ENCODE peak calls at places on chromosome 19, in ten cellular contexts. One of them, this sample, is unnamed.

GRCh38 chr19:58261600-58261967 is 17.2 kb upstream of the ZNF8 start:
- DNase-seq in epithelial cell of esophagus: no peak
- DNase-seq in HFFc6: no peak
- DNase-seq in glutamatergic neuron: no peak
- DNase-seq in omental fat pad: no peak
- DNase-seq in tibial nerve: no peak
- DNase-seq in AG09309: no peak
- DNase-seq in WTC11: no peak
- DNase-seq in activated B cell treated with CpG ODN at 0.5 μM for 24 hours: no peak
- DNase-seq in cardiac muscle cell: no peak
- DNase-seq in this sample: no peak

GRCh38 chr19:33464733-33465115 is 56.9 kb downstream of the PEPD start:
- DNase-seq in epithelial cell of esophagus: no peak
- DNase-seq in glutamatergic neuron: no peak
- DNase-seq in cardiac muscle cell: no peak
- DNase-seq in tibial nerve: no peak
- DNase-seq in AG09309: no peak
- DNase-seq in WTC11: no peak
- DNase-seq in activated B cell treated with CpG ODN at 0.5 μM for 24 hours: no peak
- DNase-seq in omental fat pad: no peak
- DNase-seq in HFFc6: no peak
- DNase-seq in this sample: no peak

GRCh38 chr19:53463263-53463662 is 4.3 kb upstream of the ZNF813 start:
- DNase-seq in glutamatergic neuron: peak
- DNase-seq in activated B cell treated with CpG ODN at 0.5 μM for 24 hours: no peak
- DNase-seq in cardiac muscle cell: no peak
- DNase-seq in WTC11: peak
- DNase-seq in AG09309: no peak
- DNase-seq in tibial nerve: no peak
- DNase-seq in epithelial cell of esophagus: no peak
- DNase-seq in HFFc6: no peak
- DNase-seq in omental fat pad: no peak
- DNase-seq in this sample: peak

GRCh38 chr19:7869910-7870511 is 4.2 kb downstream of the PRR36 start:
- DNase-seq in cardiac muscle cell: no peak
- DNase-seq in epithelial cell of esophagus: peak
- DNase-seq in tibial nerve: no peak
- DNase-seq in AG09309: no peak
- DNase-seq in omental fat pad: no peak
- DNase-seq in HFFc6: no peak
- DNase-seq in activated B cell treated with CpG ODN at 0.5 μM for 24 hours: no peak
- DNase-seq in WTC11: peak
- DNase-seq in glutamatergic neuron: peak
- DNase-seq in this sample: peak

GRCh38 chr19:33640773-33641172 is 19.0 kb downstream of the CHST8 start:
- DNase-seq in WTC11: no peak
- DNase-seq in omental fat pad: no peak
- DNase-seq in epithelial cell of esophagus: no peak
- DNase-seq in cardiac muscle cell: no peak
- DNase-seq in AG09309: no peak
- DNase-seq in tibial nerve: no peak
- DNase-seq in glutamatergic neuron: no peak
- DNase-seq in activated B cell treated with CpG ODN at 0.5 μM for 24 hours: no peak
- DNase-seq in HFFc6: no peak
- DNase-seq in this sample: no peak

GRCh38 chr19:51702103-51702753 is 9.1 kb downstream of the SPACA6 start:
- DNase-seq in HFFc6: no peak
- DNase-seq in epithelial cell of esophagus: peak
- DNase-seq in tibial nerve: peak
- DNase-seq in glutamatergic neuron: peak
- DNase-seq in cardiac muscle cell: peak
- DNase-seq in activated B cell treated with CpG ODN at 0.5 μM for 24 hours: peak
- DNase-seq in omental fat pad: peak
- DNase-seq in AG09309: no peak
- DNase-seq in WTC11: peak
- DNase-seq in this sample: peak

GRCh38 chr19:48511800-48512503 is at the start of gene LMTK3:
- DNase-seq in glutamatergic neuron: peak
- DNase-seq in cardiac muscle cell: peak
- DNase-seq in activated B cell treated with CpG ODN at 0.5 μM for 24 hours: no peak
- DNase-seq in tibial nerve: no peak
- DNase-seq in WTC11: peak
- DNase-seq in omental fat pad: no peak
- DNase-seq in AG09309: no peak
- DNase-seq in HFFc6: no peak
- DNase-seq in epithelial cell of esophagus: no peak
- DNase-seq in this sample: peak

GRCh38 chr19:48967346-48968178 is 2.5 kb downstream of the FTL start:
- DNase-seq in HFFc6: peak
- DNase-seq in activated B cell treated with CpG ODN at 0.5 μM for 24 hours: no peak
- DNase-seq in AG09309: no peak
- DNase-seq in WTC11: no peak
- DNase-seq in omental fat pad: no peak
- DNase-seq in tibial nerve: no peak
- DNase-seq in glutamatergic neuron: no peak
- DNase-seq in cardiac muscle cell: peak
- DNase-seq in epithelial cell of esophagus: peak
- DNase-seq in this sample: no peak

GRCh38 chr19:17304386-17305047 is 1.2 kb upstream of the MRPL34 start:
- DNase-seq in WTC11: no peak
- DNase-seq in HFFc6: no peak
- DNase-seq in AG09309: no peak
- DNase-seq in activated B cell treated with CpG ODN at 0.5 μM for 24 hours: no peak
- DNase-seq in cardiac muscle cell: no peak
- DNase-seq in glutamatergic neuron: no peak
- DNase-seq in omental fat pad: no peak
- DNase-seq in epithelial cell of esophagus: peak
- DNase-seq in tibial nerve: no peak
- DNase-seq in this sample: no peak

GRCh38 chr19:17305211-17305516 is 508 bp upstream of the MRPL34 start:
- DNase-seq in activated B cell treated with CpG ODN at 0.5 μM for 24 hours: no peak
- DNase-seq in tibial nerve: no peak
- DNase-seq in HFFc6: no peak
- DNase-seq in epithelial cell of esophagus: no peak
- DNase-seq in glutamatergic neuron: no peak
- DNase-seq in cardiac muscle cell: no peak
- DNase-seq in omental fat pad: no peak
- DNase-seq in AG09309: no peak
- DNase-seq in WTC11: no peak
- DNase-seq in this sample: no peak

GRCh38 chr19:17302391-17303166 is 646 bp downstream of the ABHD8 start:
- DNase-seq in tibial nerve: no peak
- DNase-seq in HFFc6: no peak
- DNase-seq in AG09309: no peak
- DNase-seq in activated B cell treated with CpG ODN at 0.5 μM for 24 hours: no peak
- DNase-seq in WTC11: peak
- DNase-seq in cardiac muscle cell: no peak
- DNase-seq in glutamatergic neuron: no peak
- DNase-seq in omental fat pad: no peak
- DNase-seq in epithelial cell of esophagus: no peak
- DNase-seq in this sample: peak

GRCh38 chr19:17303940-17304267 is 679 bp upstream of the ABHD8 start:
- DNase-seq in activated B cell treated with CpG ODN at 0.5 μM for 24 hours: no peak
- DNase-seq in omental fat pad: no peak
- DNase-seq in epithelial cell of esophagus: peak
- DNase-seq in WTC11: no peak
- DNase-seq in HFFc6: no peak
- DNase-seq in glutamatergic neuron: no peak
- DNase-seq in tibial nerve: no peak
- DNase-seq in AG09309: no peak
- DNase-seq in cardiac muscle cell: no peak
- DNase-seq in this sample: no peak

DNA sequence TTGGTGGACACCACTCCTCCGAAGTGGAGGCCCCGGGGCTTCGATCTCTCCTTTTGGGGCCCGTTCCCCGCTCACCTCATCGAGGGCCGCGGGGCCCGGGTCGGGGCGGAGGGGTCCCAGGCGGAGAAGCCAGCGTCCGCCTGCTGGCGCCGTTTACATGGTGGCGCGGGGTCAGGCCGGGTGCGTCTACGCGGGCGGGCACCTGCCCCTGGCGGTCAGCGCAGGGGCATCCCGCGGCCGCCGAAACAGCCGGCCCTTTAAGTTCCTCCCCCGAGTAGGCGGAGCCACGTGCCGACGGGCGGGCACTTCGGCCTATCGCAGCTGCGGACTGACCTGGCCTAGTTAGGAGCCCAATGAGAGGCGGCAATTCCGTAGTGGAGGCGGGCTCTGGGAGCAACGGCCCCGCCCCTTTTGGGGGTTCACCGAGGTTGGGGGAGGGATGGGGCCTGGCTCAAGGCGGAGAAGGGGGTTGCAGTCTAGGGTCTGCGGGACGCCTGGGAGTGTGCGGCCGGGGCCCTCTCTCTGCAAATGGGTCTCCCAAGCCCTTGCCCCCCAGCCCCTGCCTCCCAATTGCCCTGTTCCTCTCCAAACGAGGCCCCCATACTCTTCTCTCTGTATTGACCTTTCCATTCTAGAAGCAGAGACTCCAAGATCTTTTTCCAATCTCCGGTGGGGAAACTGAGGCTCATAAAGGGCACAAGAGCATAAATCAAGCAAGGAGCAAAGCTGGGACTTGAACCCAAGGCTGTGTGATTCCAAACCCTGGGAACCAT is at the start of gene ABHD8:
- DNase-seq in activated B cell treated with CpG ODN at 0.5 μM for 24 hours: peak
- DNase-seq in AG09309: peak
- DNase-seq in glutamatergic neuron: peak
- DNase-seq in cardiac muscle cell: peak
- DNase-seq in epithelial cell of esophagus: peak
- DNase-seq in WTC11: peak
- DNase-seq in HFFc6: peak
- DNase-seq in omental fat pad: peak
- DNase-seq in tibial nerve: peak
- DNase-seq in this sample: peak
- TF ChIP-seq CTCF in activated B cell treated with CpG ODN at 0.5 μM for 24 hours: no peak
- TF ChIP-seq CTCF in AG09309: peak
- TF ChIP-seq CTCF in glutamatergic neuron: peak
- TF ChIP-seq CTCF in cardiac muscle cell: peak
- TF ChIP-seq CTCF in epithelial cell of esophagus: no peak
- TF ChIP-seq CTCF in WTC11: peak
- TF ChIP-seq CTCF in HFFc6: peak
- TF ChIP-seq CTCF in omental fat pad: no peak
- TF ChIP-seq CTCF in tibial nerve: peak
- TF ChIP-seq CTCF in this sample: peak

GRCh38 chr19:46383846-46384245 is 29.5 kb downstream of the CCDC8 start:
- DNase-seq in WTC11: no peak
- DNase-seq in HFFc6: no peak
- DNase-seq in omental fat pad: no peak
- DNase-seq in glutamatergic neuron: no peak
- DNase-seq in AG09309: no peak
- DNase-seq in cardiac muscle cell: no peak
- DNase-seq in tibial nerve: no peak
- DNase-seq in activated B cell treated with CpG ODN at 0.5 μM for 24 hours: no peak
- DNase-seq in epithelial cell of esophagus: no peak
- DNase-seq in this sample: no peak

GRCh38 chr19:46386151-46386550 is 27.2 kb downstream of the CCDC8 start:
- DNase-seq in omental fat pad: no peak
- DNase-seq in tibial nerve: no peak
- DNase-seq in glutamatergic neuron: no peak
- DNase-seq in cardiac muscle cell: no peak
- DNase-seq in activated B cell treated with CpG ODN at 0.5 μM for 24 hours: no peak
- DNase-seq in AG09309: no peak
- DNase-seq in HFFc6: no peak
- DNase-seq in WTC11: no peak
- DNase-seq in epithelial cell of esophagus: no peak
- DNase-seq in this sample: no peak

GRCh38 chr19:46383171-46383815 is 30.1 kb downstream of the CCDC8 start:
- DNase-seq in omental fat pad: no peak
- DNase-seq in HFFc6: no peak
- DNase-seq in activated B cell treated with CpG ODN at 0.5 μM for 24 hours: no peak
- DNase-seq in tibial nerve: no peak
- DNase-seq in AG09309: no peak
- DNase-seq in cardiac muscle cell: no peak
- DNase-seq in glutamatergic neuron: no peak
- DNase-seq in epithelial cell of esophagus: no peak
- DNase-seq in WTC11: no peak
- DNase-seq in this sample: no peak

GRCh38 chr19:46385636-46386035 is 27.7 kb downstream of the CCDC8 start:
- DNase-seq in AG09309: no peak
- DNase-seq in HFFc6: no peak
- DNase-seq in epithelial cell of esophagus: no peak
- DNase-seq in omental fat pad: no peak
- DNase-seq in tibial nerve: no peak
- DNase-seq in glutamatergic neuron: no peak
- DNase-seq in WTC11: no peak
- DNase-seq in cardiac muscle cell: no peak
- DNase-seq in activated B cell treated with CpG ODN at 0.5 μM for 24 hours: no peak
- DNase-seq in this sample: no peak

DNA sequence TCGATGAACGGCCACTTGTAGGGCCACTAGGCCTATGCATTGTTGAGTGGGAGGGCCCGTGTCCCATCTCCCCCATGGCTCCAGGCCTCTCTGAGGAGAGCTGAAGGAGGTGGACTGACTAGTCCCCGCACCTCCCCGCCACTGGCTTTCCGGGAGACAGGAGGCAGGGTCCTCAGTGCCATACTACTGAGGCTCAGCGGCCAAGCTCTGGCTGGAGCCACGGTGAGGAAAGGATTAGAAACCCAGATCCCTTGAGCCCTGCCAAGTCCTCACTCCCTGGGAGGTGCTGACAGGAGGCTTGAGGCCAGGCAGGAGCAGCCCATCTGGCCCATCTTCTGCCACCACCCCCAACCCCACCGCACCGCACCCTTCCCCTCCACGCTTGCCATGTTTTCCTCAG is 29.0 kb downstream of the CCDC8 start:
- DNase-seq in AG09309: no peak
- DNase-seq in WTC11: no peak
- DNase-seq in glutamatergic neuron: no peak
- DNase-seq in epithelial cell of esophagus: no peak
- DNase-seq in activated B cell treated with CpG ODN at 0.5 μM for 24 hours: no peak
- DNase-seq in cardiac muscle cell: no peak
- DNase-seq in HFFc6: no peak
- DNase-seq in tibial nerve: no peak
- DNase-seq in omental fat pad: no peak
- DNase-seq in this sample: no peak
- TF ChIP-seq CTCF in AG09309: no peak
- TF ChIP-seq CTCF in WTC11: no peak
- TF ChIP-seq CTCF in glutamatergic neuron: no peak
- TF ChIP-seq CTCF in epithelial cell of esophagus: no peak
- TF ChIP-seq CTCF in activated B cell treated with CpG ODN at 0.5 μM for 24 hours: no peak
- TF ChIP-seq CTCF in cardiac muscle cell: no peak
- TF ChIP-seq CTCF in HFFc6: no peak
- TF ChIP-seq CTCF in tibial nerve: no peak
- TF ChIP-seq CTCF in omental fat pad: no peak
- TF ChIP-seq CTCF in this sample: no peak

GRCh38 chr19:29067831-29068230 is 145.1 kb downstream of the UQCRFS1 start:
- DNase-seq in WTC11: no peak
- DNase-seq in omental fat pad: no peak
- DNase-seq in cardiac muscle cell: no peak
- DNase-seq in epithelial cell of esophagus: no peak
- DNase-seq in AG09309: no peak
- DNase-seq in activated B cell treated with CpG ODN at 0.5 μM for 24 hours: no peak
- DNase-seq in tibial nerve: no peak
- DNase-seq in HFFc6: no peak
- DNase-seq in glutamatergic neuron: no peak
- DNase-seq in this sample: no peak
- TF ChIP-seq CTCF in WTC11: no peak
- TF ChIP-seq CTCF in omental fat pad: no peak
- TF ChIP-seq CTCF in cardiac muscle cell: no peak
- TF ChIP-seq CTCF in epithelial cell of esophagus: no peak
- TF ChIP-seq CTCF in AG09309: no peak
- TF ChIP-seq CTCF in activated B cell treated with CpG ODN at 0.5 μM for 24 hours: no peak
- TF ChIP-seq CTCF in tibial nerve: no peak
- TF ChIP-seq CTCF in HFFc6: no peak
- TF ChIP-seq CTCF in glutamatergic neuron: no peak
- TF ChIP-seq CTCF in this sample: no peak

GRCh38 chr19:55081773-55082022 is 6.0 kb downstream of the EPS8L1 start:
- DNase-seq in WTC11: no peak
- DNase-seq in activated B cell treated with CpG ODN at 0.5 μM for 24 hours: no peak
- DNase-seq in epithelial cell of esophagus: no peak
- DNase-seq in HFFc6: no peak
- DNase-seq in tibial nerve: no peak
- DNase-seq in glutamatergic neuron: no peak
- DNase-seq in cardiac muscle cell: no peak
- DNase-seq in AG09309: no peak
- DNase-seq in omental fat pad: no peak
- DNase-seq in this sample: no peak

GRCh38 chr19:55082023-55082851 is 6.6 kb downstream of the EPS8L1 start:
- DNase-seq in activated B cell treated with CpG ODN at 0.5 μM for 24 hours: no peak
- DNase-seq in epithelial cell of esophagus: peak
- DNase-seq in glutamatergic neuron: peak
- DNase-seq in WTC11: peak
- DNase-seq in AG09309: no peak
- DNase-seq in omental fat pad: no peak
- DNase-seq in HFFc6: no peak
- DNase-seq in tibial nerve: no peak
- DNase-seq in cardiac muscle cell: peak
- DNase-seq in this sample: peak

GRCh38 chr19:55079400-55080038 is 3.9 kb downstream of the EPS8L1 start:
- DNase-seq in WTC11: peak
- DNase-seq in HFFc6: no peak
- DNase-seq in activated B cell treated with CpG ODN at 0.5 μM for 24 hours: no peak
- DNase-seq in epithelial cell of esophagus: no peak
- DNase-seq in cardiac muscle cell: no peak
- DNase-seq in glutamatergic neuron: no peak
- DNase-seq in tibial nerve: no peak
- DNase-seq in omental fat pad: no peak
- DNase-seq in AG09309: no peak
- DNase-seq in this sample: no peak

GRCh38 chr19:55080121-55080914 is 4.6 kb downstream of the EPS8L1 start:
- DNase-seq in WTC11: peak
- DNase-seq in omental fat pad: no peak
- DNase-seq in glutamatergic neuron: peak
- DNase-seq in AG09309: no peak
- DNase-seq in activated B cell treated with CpG ODN at 0.5 μM for 24 hours: peak
- DNase-seq in HFFc6: no peak
- DNase-seq in tibial nerve: no peak
- DNase-seq in epithelial cell of esophagus: peak
- DNase-seq in cardiac muscle cell: peak
- DNase-seq in this sample: peak

GRCh38 chr19:55080915-55081772 is 5.5 kb downstream of the EPS8L1 start:
- DNase-seq in AG09309: no peak
- DNase-seq in tibial nerve: no peak
- DNase-seq in activated B cell treated with CpG ODN at 0.5 μM for 24 hours: peak
- DNase-seq in omental fat pad: no peak
- DNase-seq in cardiac muscle cell: peak
- DNase-seq in glutamatergic neuron: peak
- DNase-seq in epithelial cell of esophagus: peak
- DNase-seq in WTC11: peak
- DNase-seq in HFFc6: no peak
- DNase-seq in this sample: peak
- TF ChIP-seq CTCF in AG09309: no peak
- TF ChIP-seq CTCF in tibial nerve: no peak
- TF ChIP-seq CTCF in activated B cell treated with CpG ODN at 0.5 μM for 24 hours: no peak
- TF ChIP-seq CTCF in omental fat pad: no peak
- TF ChIP-seq CTCF in cardiac muscle cell: no peak
- TF ChIP-seq CTCF in glutamatergic neuron: no peak
- TF ChIP-seq CTCF in epithelial cell of esophagus: no peak
- TF ChIP-seq CTCF in WTC11: no peak
- TF ChIP-seq CTCF in HFFc6: no peak
- TF ChIP-seq CTCF in this sample: no peak